ENCODE peak calls at places on chromosome 3, in four cellular contexts. One of them, this sample, is unnamed.
A peak's percentile ranks its signal among the peaks of the same experiment; 100 is the strongest.

GRCh38 chr3:184733971-184734608 is 22.2 kb upstream of the MAGEF1 start:
- DNase-seq in left lung: no peak
- DNase-seq in HAP-1: no peak
- DNase-seq in kidney: no peak
- DNase-seq in this sample: no peak

GRCh38 chr3:183862610-183863009 is 22.1 kb downstream of the PARL start:
- DNase-seq in left lung: no peak
- DNase-seq in HAP-1: no peak
- DNase-seq in kidney: no peak
- DNase-seq in this sample: no peak

GRCh38 chr3:130707914-130708601 is 38.6 kb downstream of the PIK3R4 start:
- DNase-seq in left lung: no peak
- DNase-seq in HAP-1: no peak
- DNase-seq in kidney: no peak
- DNase-seq in this sample: no peak

GRCh38 chr3:152419748-152420147 is 151.0 kb downstream of the MBNL1 start:
- DNase-seq in left lung: peak; percentile 21
- DNase-seq in HAP-1: no peak
- DNase-seq in kidney: no peak
- DNase-seq in this sample: no peak

GRCh38 chr3:152385761-152386160 is 117.0 kb downstream of the MBNL1 start:
- DNase-seq in left lung: no peak
- DNase-seq in HAP-1: peak; percentile 43
- DNase-seq in kidney: no peak
- DNase-seq in this sample: peak; percentile 83

GRCh38 chr3:152785051-152785450 is 49.9 kb upstream of the P2RY1 start:
- DNase-seq in left lung: no peak
- DNase-seq in HAP-1: no peak
- DNase-seq in kidney: no peak
- DNase-seq in this sample: no peak

GRCh38 chr3:2944628-2945027 is 165.5 kb downstream of the IL5RA start:
- DNase-seq in left lung: no peak
- DNase-seq in HAP-1: no peak
- DNase-seq in kidney: no peak
- DNase-seq in this sample: no peak

GRCh38 chr3:58028902-58029301 is 20.7 kb downstream of the FLNB start:
- DNase-seq in left lung: no peak
- DNase-seq in HAP-1: no peak
- DNase-seq in kidney: no peak
- DNase-seq in this sample: no peak

GRCh38 chr3:133745981-133746721 is at the start of gene TF:
- DNase-seq in left lung: no peak
- DNase-seq in HAP-1: no peak
- DNase-seq in kidney: no peak
- DNase-seq in this sample: peak; percentile 24

GRCh38 chr3:29456901-29457300 is 176.0 kb downstream of the RBMS3 start:
- DNase-seq in left lung: no peak
- DNase-seq in HAP-1: no peak
- DNase-seq in kidney: no peak
- DNase-seq in this sample: no peak

GRCh38 chr3:96813820-96814580 is 394 bp upstream of the EPHA6 start:
- DNase-seq in left lung: peak; percentile 80
- DNase-seq in HAP-1: peak; percentile 76
- DNase-seq in kidney: peak; percentile 84
- DNase-seq in this sample: peak; percentile 72

GRCh38 chr3:143433787-143434378 is 314.3 kb downstream of the CHST2 start:
- DNase-seq in left lung: no peak
- DNase-seq in HAP-1: peak; percentile 48
- DNase-seq in kidney: no peak
- DNase-seq in this sample: peak; percentile 14

GRCh38 chr3:193729601-193730000 is 136.6 kb downstream of the OPA1 start:
- DNase-seq in left lung: no peak
- DNase-seq in HAP-1: no peak
- DNase-seq in kidney: no peak
- DNase-seq in this sample: no peak

GRCh38 chr3:4597204-4597985 is 104.2 kb downstream of the ITPR1 start:
- DNase-seq in left lung: no peak
- DNase-seq in HAP-1: no peak
- DNase-seq in kidney: no peak
- DNase-seq in this sample: peak; percentile 8

GRCh38 chr3:148464246-148464645 is 233.5 kb upstream of the AGTR1 start:
- DNase-seq in left lung: no peak
- DNase-seq in HAP-1: no peak
- DNase-seq in kidney: no peak
- DNase-seq in this sample: peak; percentile 44

GRCh38 chr3:63349583-63350177 is 71.6 kb downstream of the SYNPR start:
- DNase-seq in left lung: no peak
- DNase-seq in HAP-1: peak; percentile 65
- DNase-seq in kidney: no peak
- DNase-seq in this sample: peak; percentile 88

GRCh38 chr3:184345678-184346144 is 8.3 kb downstream of the FAM131A start:
- DNase-seq in left lung: peak; percentile 80
- DNase-seq in HAP-1: peak; percentile 82
- DNase-seq in kidney: peak; percentile 93
- DNase-seq in this sample: peak; percentile 90

GRCh38 chr3:113354307-113354706 is 87.0 kb downstream of the CFAP44 start:
- DNase-seq in left lung: no peak
- DNase-seq in HAP-1: peak; percentile 8
- DNase-seq in kidney: no peak
- DNase-seq in this sample: peak; percentile 41

GRCh38 chr3:9485248-9485647 is 68.4 kb downstream of the LHFPL4 start:
- DNase-seq in left lung: no peak
- DNase-seq in HAP-1: no peak
- DNase-seq in kidney: no peak
- DNase-seq in this sample: no peak

GRCh38 chr3:85589145-85589544 is 630.4 kb downstream of the CADM2 start:
- DNase-seq in left lung: no peak
- DNase-seq in HAP-1: no peak
- DNase-seq in kidney: no peak
- DNase-seq in this sample: peak; percentile 22

DNA sequence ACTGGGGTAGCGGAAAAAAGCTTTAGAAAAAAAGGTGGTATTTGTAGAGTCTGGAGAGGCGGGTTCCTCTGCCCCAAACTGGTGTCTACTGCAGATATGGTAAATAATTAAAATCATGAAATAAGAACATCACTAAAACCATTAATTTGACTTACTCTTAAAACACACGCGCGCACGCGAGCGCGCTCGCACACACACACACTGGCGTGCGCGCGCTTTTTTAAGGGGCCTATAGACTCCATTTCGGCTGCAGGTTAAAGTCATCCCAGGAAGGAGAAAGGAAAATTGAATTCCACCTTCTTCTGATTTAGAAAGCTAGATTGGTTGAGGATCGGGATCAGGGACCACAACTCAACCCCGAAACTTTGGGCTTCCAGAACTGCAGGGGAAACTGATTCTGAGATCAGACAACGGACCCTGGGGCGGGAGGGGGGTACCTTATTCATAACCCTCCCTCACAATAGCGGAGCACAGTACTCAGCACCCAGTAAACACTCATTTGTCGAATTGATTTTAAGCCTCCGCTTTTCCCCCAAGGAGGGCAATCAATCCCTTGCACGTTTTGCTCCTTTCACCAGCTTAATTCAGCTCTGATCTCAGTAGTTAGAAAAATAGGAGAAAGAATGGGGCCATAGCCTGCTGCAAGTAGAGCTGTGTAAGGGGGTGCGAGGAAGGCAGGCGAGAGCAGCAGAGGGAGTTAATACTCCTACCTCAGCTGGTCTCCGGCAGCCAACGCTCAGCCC is 510 bp upstream of the LRRC3B start:
- DNase-seq in left lung: peak; percentile 35
- DNase-seq in HAP-1: no peak
- DNase-seq in kidney: no peak
- DNase-seq in this sample: no peak
- H3K4me3 ChIP-seq in left lung: peak overlapping the region; percentile 21
- H3K4me3 ChIP-seq in HAP-1: no peak overlapping the region
- H3K4me3 ChIP-seq in kidney: peak overlapping the region; percentile 29
- H3K4me3 ChIP-seq in this sample: no peak overlapping the region

GRCh38 chr3:24520941-24521305 is 26.3 kb upstream of the THRB start:
- DNase-seq in left lung: no peak
- DNase-seq in HAP-1: peak; percentile 44
- DNase-seq in kidney: no peak
- DNase-seq in this sample: no peak

GRCh38 chr3:24523988-24524727 is 29.5 kb upstream of the THRB start:
- DNase-seq in left lung: no peak
- DNase-seq in HAP-1: no peak
- DNase-seq in kidney: no peak
- DNase-seq in this sample: peak; percentile 6

GRCh38 chr3:24521306-24522154 is 26.9 kb upstream of the THRB start:
- DNase-seq in left lung: peak; percentile 89
- DNase-seq in HAP-1: peak; percentile 69
- DNase-seq in kidney: peak; percentile 87
- DNase-seq in this sample: peak; percentile 80

GRCh38 chr3:24523195-24523594 is 28.5 kb upstream of the THRB start:
- DNase-seq in left lung: no peak
- DNase-seq in HAP-1: peak; percentile 37
- DNase-seq in kidney: no peak
- DNase-seq in this sample: no peak

DNA sequence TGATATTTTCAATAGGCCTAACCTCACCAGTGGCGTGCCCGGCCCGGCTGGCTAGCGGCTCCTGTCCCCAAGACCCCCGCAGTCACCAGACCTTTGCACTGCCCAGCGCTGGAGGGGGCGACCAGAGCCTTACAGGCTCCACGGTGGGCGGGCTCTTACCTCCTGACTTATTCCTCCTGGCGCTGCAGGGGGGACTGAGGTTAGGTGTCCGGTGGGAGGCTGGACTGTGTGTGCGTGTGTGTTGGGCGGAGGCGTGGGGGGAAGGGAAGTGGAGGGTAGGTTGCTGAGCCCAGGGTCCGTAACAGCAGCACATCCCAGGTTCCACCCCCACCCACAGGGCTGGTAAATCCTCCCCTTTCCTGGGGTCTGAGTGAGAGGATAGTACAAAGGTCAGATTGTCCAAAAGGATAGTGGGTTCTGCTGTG is 27.5 kb upstream of the THRB start:
- DNase-seq in left lung: peak; percentile 79
- DNase-seq in HAP-1: peak; percentile 51
- DNase-seq in kidney: peak; percentile 74
- DNase-seq in this sample: no peak
- H3K4me3 ChIP-seq in left lung: peak overlapping the region; percentile 48
- H3K4me3 ChIP-seq in HAP-1: peak overlapping the region; percentile 35
- H3K4me3 ChIP-seq in kidney: peak overlapping the region; percentile 68
- H3K4me3 ChIP-seq in this sample: peak overlapping the region; percentile 88

DNA sequence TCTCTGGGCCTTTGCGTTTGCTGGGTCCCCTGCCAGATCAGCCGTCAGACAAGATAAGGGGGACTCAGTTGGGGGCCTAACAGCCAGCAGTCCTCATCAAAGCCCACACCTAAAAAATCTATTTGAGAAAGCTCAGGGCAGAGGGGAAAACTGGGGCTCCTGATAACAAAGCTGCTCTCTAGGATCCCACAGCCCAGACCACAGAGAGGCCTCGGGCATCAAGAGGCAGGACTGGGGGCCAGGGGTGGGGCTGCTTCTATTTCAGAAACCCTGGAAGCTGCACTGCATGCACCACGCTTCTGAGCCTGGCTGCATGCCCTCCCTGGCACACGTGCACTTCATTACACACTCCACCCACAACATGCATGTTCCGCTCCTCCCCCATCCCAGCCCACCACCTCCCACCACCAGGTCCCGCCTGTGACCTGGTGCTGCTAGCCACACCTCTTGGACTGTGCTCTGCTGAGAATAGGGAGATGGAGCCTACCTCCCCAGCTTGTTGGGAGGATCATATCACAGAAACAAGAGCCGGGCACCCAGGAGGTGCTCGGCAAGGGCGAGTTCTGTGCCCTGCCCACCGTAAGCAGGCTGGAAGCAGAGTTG is 26.6 kb downstream of the FBLN2 start:
- DNase-seq in left lung: peak; percentile 45
- DNase-seq in HAP-1: no peak
- DNase-seq in kidney: no peak
- DNase-seq in this sample: no peak
- H3K4me3 ChIP-seq in left lung: no peak overlapping the region
- H3K4me3 ChIP-seq in HAP-1: no peak overlapping the region
- H3K4me3 ChIP-seq in kidney: no peak overlapping the region
- H3K4me3 ChIP-seq in this sample: no peak overlapping the region

GRCh38 chr3:48656841-48657281 is 5.8 kb downstream of the CELSR3 start:
- DNase-seq in left lung: no peak
- DNase-seq in HAP-1: no peak
- DNase-seq in kidney: no peak
- DNase-seq in this sample: no peak
- H3K4me3 ChIP-seq in left lung: peak overlapping the region; percentile 67
- H3K4me3 ChIP-seq in HAP-1: no peak overlapping the region
- H3K4me3 ChIP-seq in kidney: peak overlapping the region; percentile 56
- H3K4me3 ChIP-seq in this sample: peak overlapping the region; percentile 58

DNA sequence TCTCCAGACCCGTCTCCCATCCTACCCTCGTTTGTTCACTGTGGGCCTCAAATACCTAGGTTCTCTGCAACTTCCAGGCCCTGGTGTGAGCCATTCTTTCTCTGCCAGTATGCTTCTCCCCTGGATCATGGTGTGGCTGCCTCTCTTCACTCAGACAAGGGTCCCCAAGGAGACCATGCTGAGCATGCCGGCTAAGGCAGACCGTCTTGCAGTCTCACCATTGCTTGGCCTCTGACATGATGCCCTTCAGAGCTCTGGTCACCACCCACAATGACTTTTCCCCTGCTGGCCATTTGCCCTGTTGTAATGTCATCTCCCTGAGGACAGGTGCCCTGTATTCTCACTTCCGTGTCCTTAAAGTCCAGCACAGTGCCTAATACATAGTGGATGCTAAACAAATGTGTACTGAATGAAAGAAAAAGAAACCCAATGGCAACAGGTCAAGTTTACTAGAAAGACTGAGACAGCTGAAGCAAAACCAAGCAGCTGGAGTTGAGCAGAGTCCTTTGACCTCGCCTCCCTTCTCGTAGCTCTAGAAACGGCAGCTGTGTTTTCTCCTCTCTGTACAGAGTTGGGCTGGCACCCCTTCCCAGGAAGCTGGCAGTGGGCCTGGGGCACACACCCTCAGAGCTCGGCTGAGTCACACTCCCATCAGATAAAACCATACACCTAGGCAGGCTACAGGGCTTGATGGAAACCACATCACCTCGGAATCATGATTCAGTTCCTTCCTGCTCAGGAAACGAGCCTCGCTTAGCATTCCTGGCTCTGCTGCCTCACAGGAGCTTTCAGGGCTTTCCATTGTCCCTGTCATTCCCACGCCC is 8.6 kb downstream of the TLR9 start:
- DNase-seq in left lung: peak; percentile 86
- DNase-seq in HAP-1: no peak
- DNase-seq in kidney: peak; percentile 91
- DNase-seq in this sample: peak; percentile 74
- H3K4me3 ChIP-seq in left lung: no peak overlapping the region
- H3K4me3 ChIP-seq in HAP-1: no peak overlapping the region
- H3K4me3 ChIP-seq in kidney: no peak overlapping the region
- H3K4me3 ChIP-seq in this sample: no peak overlapping the region

DNA sequence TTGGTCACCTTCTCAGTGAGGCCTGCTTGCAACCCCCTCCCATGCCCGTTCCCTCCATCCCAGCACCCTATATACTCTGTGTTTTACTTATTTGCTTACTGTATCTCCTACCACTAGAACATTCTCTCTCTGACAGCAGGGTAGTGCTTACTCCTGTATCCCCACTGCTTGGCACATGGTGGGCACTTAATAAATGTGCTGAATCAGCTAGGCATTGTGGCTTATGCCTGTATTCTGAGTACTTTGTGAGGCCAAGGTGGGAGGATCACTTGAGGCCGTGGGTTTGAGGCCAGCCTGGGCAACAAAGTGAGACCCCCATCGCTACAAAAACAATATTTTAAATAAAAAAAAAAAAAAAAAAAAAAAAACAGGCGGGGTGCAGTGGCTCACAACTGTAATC is 7.6 kb upstream of the SHISA5 start:
- DNase-seq in left lung: no peak
- DNase-seq in HAP-1: no peak
- DNase-seq in kidney: no peak
- DNase-seq in this sample: no peak
- H3K4me3 ChIP-seq in left lung: no peak overlapping the region
- H3K4me3 ChIP-seq in HAP-1: no peak overlapping the region
- H3K4me3 ChIP-seq in kidney: no peak overlapping the region
- H3K4me3 ChIP-seq in this sample: no peak overlapping the region

This sample was measured in GM23248.